ENCODE peak calls at places on chromosomes 4 and X, in six cellular contexts. One of them, this sample, is unnamed.

GRCh38 chr4:100968046-100968445 is 379.3 kb downstream of the PPP3CA start:
- DNase-seq in uterus: no peak
- DNase-seq in tibial artery: no peak
- DNase-seq in astrocyte of the spinal cord: no peak
- DNase-seq in GM12865: no peak
- DNase-seq in suprapubic skin: no peak
- DNase-seq in this sample: no peak

GRCh38 chr4:31194823-31195222 is 474.7 kb downstream of the PCDH7 start:
- DNase-seq in uterus: no peak
- DNase-seq in tibial artery: no peak
- DNase-seq in astrocyte of the spinal cord: no peak
- DNase-seq in GM12865: no peak
- DNase-seq in suprapubic skin: no peak
- DNase-seq in this sample: no peak

GRCh38 chrX:141405878-141406492 is 163.7 kb upstream of the SPANXC start:
- DNase-seq in uterus: no peak
- DNase-seq in tibial artery: no peak
- DNase-seq in astrocyte of the spinal cord: peak
- DNase-seq in GM12865: no peak
- DNase-seq in suprapubic skin: no peak
- DNase-seq in this sample: no peak

GRCh38 chr4:155819066-155819465 is 47.0 kb downstream of the ASIC5 start:
- DNase-seq in uterus: no peak
- DNase-seq in tibial artery: peak
- DNase-seq in astrocyte of the spinal cord: no peak
- DNase-seq in GM12865: no peak
- DNase-seq in suprapubic skin: no peak
- DNase-seq in this sample: no peak

GRCh38 chr4:13413719-13414437 is 70.3 kb downstream of the RAB28 start:
- DNase-seq in uterus: no peak
- DNase-seq in tibial artery: no peak
- DNase-seq in astrocyte of the spinal cord: no peak
- DNase-seq in GM12865: peak
- DNase-seq in suprapubic skin: no peak
- DNase-seq in this sample: no peak

GRCh38 chrX:72208126-72208525 is 26.6 kb downstream of the PIN4 start:
- DNase-seq in uterus: no peak
- DNase-seq in tibial artery: no peak
- DNase-seq in astrocyte of the spinal cord: no peak
- DNase-seq in GM12865: no peak
- DNase-seq in suprapubic skin: no peak
- DNase-seq in this sample: no peak

GRCh38 chrX:44306336-44306735 is 37.1 kb downstream of the EFHC2 start:
- DNase-seq in uterus: no peak
- DNase-seq in tibial artery: no peak
- DNase-seq in astrocyte of the spinal cord: peak
- DNase-seq in GM12865: no peak
- DNase-seq in suprapubic skin: no peak
- DNase-seq in this sample: no peak

GRCh38 chrX:47311857-47312774 is 58.3 kb upstream of the ZNF157 start:
- DNase-seq in uterus: peak
- DNase-seq in tibial artery: peak
- DNase-seq in astrocyte of the spinal cord: peak
- DNase-seq in GM12865: peak
- DNase-seq in suprapubic skin: no peak
- DNase-seq in this sample: peak

GRCh38 chr4:135485371-135485770 is 1283.8 kb upstream of the PABPC4L start:
- DNase-seq in uterus: no peak
- DNase-seq in tibial artery: no peak
- DNase-seq in astrocyte of the spinal cord: peak
- DNase-seq in GM12865: no peak
- DNase-seq in suprapubic skin: no peak
- DNase-seq in this sample: no peak

GRCh38 chr4:78601013-78601412 is 49.4 kb downstream of the ANXA3 start:
- DNase-seq in uterus: peak
- DNase-seq in tibial artery: no peak
- DNase-seq in astrocyte of the spinal cord: no peak
- DNase-seq in GM12865: peak
- DNase-seq in suprapubic skin: no peak
- DNase-seq in this sample: no peak

GRCh38 chrX:36573720-36574119 is 434.4 kb upstream of the FAM47C start:
- DNase-seq in uterus: no peak
- DNase-seq in tibial artery: no peak
- DNase-seq in astrocyte of the spinal cord: no peak
- DNase-seq in GM12865: no peak
- DNase-seq in suprapubic skin: no peak
- DNase-seq in this sample: no peak

GRCh38 chr4:31390849-31391248 is 670.7 kb downstream of the PCDH7 start:
- DNase-seq in uterus: no peak
- DNase-seq in tibial artery: no peak
- DNase-seq in astrocyte of the spinal cord: no peak
- DNase-seq in GM12865: no peak
- DNase-seq in suprapubic skin: no peak
- DNase-seq in this sample: no peak

GRCh38 chr4:155780773-155781172 is 22.0 kb downstream of the GUCY1B1 start:
- DNase-seq in uterus: no peak
- DNase-seq in tibial artery: no peak
- DNase-seq in astrocyte of the spinal cord: no peak
- DNase-seq in GM12865: no peak
- DNase-seq in suprapubic skin: no peak
- DNase-seq in this sample: no peak

GRCh38 chr4:105060628-105061027 is 86.0 kb upstream of the TET2 start:
- DNase-seq in uterus: no peak
- DNase-seq in tibial artery: no peak
- DNase-seq in astrocyte of the spinal cord: peak
- DNase-seq in GM12865: peak
- DNase-seq in suprapubic skin: no peak
- DNase-seq in this sample: peak

GRCh38 chrX:112819013-112819635 is 21.5 kb downstream of the AMOT start:
- DNase-seq in uterus: no peak
- DNase-seq in tibial artery: no peak
- DNase-seq in astrocyte of the spinal cord: peak
- DNase-seq in GM12865: no peak
- DNase-seq in suprapubic skin: no peak
- DNase-seq in this sample: no peak

GRCh38 chr4:165635261-165635838 is 237.7 kb upstream of the TLL1 start:
- DNase-seq in uterus: no peak
- DNase-seq in tibial artery: no peak
- DNase-seq in astrocyte of the spinal cord: no peak
- DNase-seq in GM12865: no peak
- DNase-seq in suprapubic skin: no peak
- DNase-seq in this sample: no peak

GRCh38 chrX:3548743-3549441 is 164.6 kb downstream of the PRKX start:
- DNase-seq in uterus: no peak
- DNase-seq in tibial artery: no peak
- DNase-seq in astrocyte of the spinal cord: peak
- DNase-seq in GM12865: no peak
- DNase-seq in suprapubic skin: no peak
- DNase-seq in this sample: no peak

GRCh38 chr4:73822389-73822788 is 14.1 kb upstream of the CXCL6 start:
- DNase-seq in uterus: no peak
- DNase-seq in tibial artery: no peak
- DNase-seq in astrocyte of the spinal cord: peak
- DNase-seq in GM12865: no peak
- DNase-seq in suprapubic skin: no peak
- DNase-seq in this sample: no peak

GRCh38 chr4:13344216-13344615 is 139.9 kb downstream of the RAB28 start:
- DNase-seq in uterus: no peak
- DNase-seq in tibial artery: no peak
- DNase-seq in astrocyte of the spinal cord: no peak
- DNase-seq in GM12865: no peak
- DNase-seq in suprapubic skin: no peak
- DNase-seq in this sample: no peak

GRCh38 chr4:185513489-185514181 is 21.7 kb downstream of the PDLIM3 start:
- DNase-seq in uterus: peak
- DNase-seq in tibial artery: no peak
- DNase-seq in astrocyte of the spinal cord: no peak
- DNase-seq in GM12865: peak
- DNase-seq in suprapubic skin: no peak
- DNase-seq in this sample: peak

GRCh38 chr4:88147799-88148217 is 10.6 kb downstream of the ABCG2 start:
- DNase-seq in uterus: no peak
- DNase-seq in tibial artery: no peak
- DNase-seq in astrocyte of the spinal cord: no peak
- DNase-seq in GM12865: no peak
- DNase-seq in suprapubic skin: no peak
- DNase-seq in this sample: no peak

GRCh38 chr4:102707150-102707549 is 53.6 kb downstream of the MANBA start:
- DNase-seq in uterus: no peak
- DNase-seq in tibial artery: no peak
- DNase-seq in astrocyte of the spinal cord: no peak
- DNase-seq in GM12865: no peak
- DNase-seq in suprapubic skin: no peak
- DNase-seq in this sample: no peak

GRCh38 chrX:14903891-14904290 is 30.7 kb downstream of the MOSPD2 start:
- DNase-seq in uterus: no peak
- DNase-seq in tibial artery: no peak
- DNase-seq in astrocyte of the spinal cord: no peak
- DNase-seq in GM12865: no peak
- DNase-seq in suprapubic skin: no peak
- DNase-seq in this sample: no peak

GRCh38 chrX:53294024-53294648 is 12.8 kb upstream of the IQSEC2 start:
- DNase-seq in uterus: no peak
- DNase-seq in tibial artery: no peak
- DNase-seq in astrocyte of the spinal cord: no peak
- DNase-seq in GM12865: no peak
- DNase-seq in suprapubic skin: no peak
- DNase-seq in this sample: no peak

GRCh38 chrX:3175659-3176438 is 134.6 kb downstream of the ARSF start:
- DNase-seq in uterus: no peak
- DNase-seq in tibial artery: no peak
- DNase-seq in astrocyte of the spinal cord: peak
- DNase-seq in GM12865: no peak
- DNase-seq in suprapubic skin: no peak
- DNase-seq in this sample: no peak

GRCh38 chrX:105975382-105975781 is 63.1 kb downstream of the SERPINA7 start:
- DNase-seq in uterus: no peak
- DNase-seq in tibial artery: no peak
- DNase-seq in astrocyte of the spinal cord: peak
- DNase-seq in GM12865: no peak
- DNase-seq in suprapubic skin: no peak
- DNase-seq in this sample: no peak

GRCh38 chr4:86927843-86928395 is 6.9 kb upstream of the AFF1 start:
- DNase-seq in uterus: peak
- DNase-seq in tibial artery: peak
- DNase-seq in astrocyte of the spinal cord: peak
- DNase-seq in GM12865: no peak
- DNase-seq in suprapubic skin: no peak
- DNase-seq in this sample: no peak

DNA sequence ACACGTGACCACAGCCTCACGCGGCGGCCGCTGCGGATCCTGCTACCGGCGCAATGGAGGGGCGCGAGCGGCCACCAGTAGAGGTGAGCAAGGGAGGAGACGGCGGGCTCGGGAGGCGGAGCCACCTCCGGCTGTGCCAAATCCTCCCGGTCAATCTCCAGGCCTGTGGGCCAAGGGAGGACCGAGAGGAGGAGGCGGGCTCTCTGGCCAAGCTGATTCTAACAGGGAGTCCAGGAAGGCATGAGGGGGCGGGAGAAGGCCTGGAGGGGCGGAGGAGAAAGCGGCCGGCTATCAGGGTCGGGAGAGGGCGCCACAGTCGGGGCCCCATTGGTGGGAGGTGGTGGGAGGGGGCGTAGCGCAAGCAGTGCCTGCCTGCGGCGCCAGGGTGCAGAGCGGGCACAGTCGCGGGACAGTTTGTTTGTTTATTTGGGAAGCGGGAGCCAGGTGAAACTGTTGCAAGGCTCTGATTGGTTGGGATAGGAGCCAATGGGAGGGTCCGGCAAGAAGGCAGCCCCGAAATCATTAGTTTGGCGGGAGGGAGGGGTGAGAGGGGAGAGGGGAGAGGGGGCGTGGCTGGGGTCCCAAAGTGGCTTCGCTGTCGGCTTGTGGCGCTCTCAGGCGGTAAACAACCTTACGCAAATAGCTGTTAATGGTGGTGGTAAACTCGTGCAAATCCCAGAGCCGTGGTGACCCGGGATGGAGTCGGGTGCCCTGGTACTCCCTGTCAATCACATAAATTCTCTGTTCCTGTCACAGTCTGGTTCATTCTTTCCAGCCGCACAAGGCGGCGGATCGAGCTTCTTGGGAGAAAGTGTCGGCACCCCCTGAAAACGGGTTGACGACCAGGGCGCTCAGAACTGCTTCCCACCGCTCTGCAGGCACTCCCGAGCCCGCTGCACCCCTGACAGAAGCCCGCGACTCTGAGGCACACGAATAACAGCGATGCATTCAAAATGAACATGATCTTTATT is at the start of gene IRS4:
- DNase-seq in uterus: peak
- DNase-seq in tibial artery: no peak
- DNase-seq in astrocyte of the spinal cord: no peak
- DNase-seq in GM12865: no peak
- DNase-seq in suprapubic skin: no peak
- DNase-seq in this sample: no peak
- H3K4me3 ChIP-seq in uterus: peak
- H3K4me3 ChIP-seq in tibial artery: peak
- H3K4me3 ChIP-seq in astrocyte of the spinal cord: peak
- H3K4me3 ChIP-seq in GM12865: no peak
- H3K4me3 ChIP-seq in suprapubic skin: peak
- H3K4me3 ChIP-seq in this sample: no peak

GRCh38 chrX:82676386-82676785 is 831.7 kb upstream of the POU3F4 start:
- DNase-seq in uterus: no peak
- DNase-seq in tibial artery: no peak
- DNase-seq in astrocyte of the spinal cord: no peak
- DNase-seq in GM12865: no peak
- DNase-seq in suprapubic skin: no peak
- DNase-seq in this sample: no peak
- TF ChIP-seq CTCF in uterus: no peak
- TF ChIP-seq CTCF in tibial artery: no peak
- TF ChIP-seq CTCF in astrocyte of the spinal cord: no peak
- TF ChIP-seq CTCF in GM12865: no peak
- TF ChIP-seq CTCF in suprapubic skin: no peak
- TF ChIP-seq CTCF in this sample: no peak

DNA sequence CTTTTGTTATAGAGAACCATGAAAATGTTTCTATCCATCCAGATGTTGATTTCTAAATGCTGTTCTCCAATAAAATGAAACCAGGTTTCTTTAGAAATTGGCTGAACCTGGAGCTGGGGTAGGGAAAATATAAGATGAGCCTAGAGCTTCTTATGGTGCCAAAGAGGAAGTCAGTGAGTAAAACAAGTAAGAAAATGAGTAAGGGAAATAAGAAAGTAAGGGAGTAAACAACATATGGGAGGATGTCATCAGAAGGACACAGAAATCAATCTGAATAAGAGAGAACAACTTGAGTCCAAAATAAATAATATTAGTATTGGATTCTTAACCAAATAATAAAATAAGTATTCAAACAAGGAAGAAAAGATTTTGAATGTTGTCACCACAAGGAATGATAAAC is 506.0 kb downstream of the IL15 start:
- DNase-seq in uterus: no peak
- DNase-seq in tibial artery: no peak
- DNase-seq in astrocyte of the spinal cord: no peak
- DNase-seq in GM12865: no peak
- DNase-seq in suprapubic skin: no peak
- DNase-seq in this sample: no peak
- H3K4me3 ChIP-seq in uterus: no peak
- H3K4me3 ChIP-seq in tibial artery: no peak
- H3K4me3 ChIP-seq in astrocyte of the spinal cord: no peak
- H3K4me3 ChIP-seq in GM12865: no peak
- H3K4me3 ChIP-seq in suprapubic skin: no peak
- H3K4me3 ChIP-seq in this sample: no peak

GRCh38 chr4:44425614-44426208 is 22.9 kb downstream of the KCTD8 start:
- DNase-seq in uterus: no peak
- DNase-seq in tibial artery: no peak
- DNase-seq in astrocyte of the spinal cord: peak
- DNase-seq in GM12865: no peak
- DNase-seq in suprapubic skin: no peak
- DNase-seq in this sample: no peak
- TF ChIP-seq CTCF in uterus: no peak
- TF ChIP-seq CTCF in tibial artery: no peak
- TF ChIP-seq CTCF in astrocyte of the spinal cord: peak
- TF ChIP-seq CTCF in GM12865: no peak
- TF ChIP-seq CTCF in suprapubic skin: no peak
- TF ChIP-seq CTCF in this sample: no peak